ENCODE peak calls at places on chromosomes 7 and 10, in seven cellular contexts. One of them, this sample, is unnamed.

GRCh38 chr10:99938563-99938962 is 71.2 kb downstream of the DNMBP start:
- DNase-seq in HCT116: no peak
- DNase-seq in neural progenitor cell: no peak
- DNase-seq in kidney: no peak
- DNase-seq in GM23248: no peak
- DNase-seq in DND-41: no peak
- DNase-seq in neuronal stem cell: no peak
- DNase-seq in this sample: no peak

GRCh38 chr7:355568-355967 is 65.6 kb downstream of the FOXL3 start:
- DNase-seq in neural progenitor cell: no peak
- DNase-seq in GM23248: no peak
- DNase-seq in neuronal stem cell: no peak
- DNase-seq in kidney: no peak
- DNase-seq in DND-41: no peak
- DNase-seq in HCT116: no peak
- DNase-seq in this sample: no peak

GRCh38 chr10:68096913-68097509 is 12.3 kb upstream of the MYPN start:
- DNase-seq in HCT116: peak
- DNase-seq in neural progenitor cell: peak
- DNase-seq in neuronal stem cell: no peak
- DNase-seq in DND-41: no peak
- DNase-seq in kidney: no peak
- DNase-seq in GM23248: peak
- DNase-seq in this sample: peak

GRCh38 chr7:158368449-158368848 is 219.2 kb downstream of the PTPRN2 start:
- DNase-seq in DND-41: no peak
- DNase-seq in kidney: no peak
- DNase-seq in neuronal stem cell: no peak
- DNase-seq in GM23248: no peak
- DNase-seq in neural progenitor cell: no peak
- DNase-seq in HCT116: no peak
- DNase-seq in this sample: no peak

GRCh38 chr7:132255084-132255483 is 321.2 kb downstream of the PLXNA4 start:
- DNase-seq in DND-41: no peak
- DNase-seq in HCT116: no peak
- DNase-seq in neuronal stem cell: no peak
- DNase-seq in kidney: no peak
- DNase-seq in GM23248: no peak
- DNase-seq in neural progenitor cell: no peak
- DNase-seq in this sample: no peak

GRCh38 chr10:48384699-48384982 is 78.2 kb downstream of the MAPK8 start:
- DNase-seq in neural progenitor cell: no peak
- DNase-seq in DND-41: no peak
- DNase-seq in GM23248: no peak
- DNase-seq in kidney: no peak
- DNase-seq in neuronal stem cell: no peak
- DNase-seq in HCT116: no peak
- DNase-seq in this sample: no peak

GRCh38 chr10:33559105-33559504 is 224.6 kb upstream of the NRP1 start:
- DNase-seq in DND-41: peak
- DNase-seq in kidney: no peak
- DNase-seq in HCT116: no peak
- DNase-seq in neural progenitor cell: no peak
- DNase-seq in GM23248: peak
- DNase-seq in neuronal stem cell: no peak
- DNase-seq in this sample: no peak

GRCh38 chr10:92124020-92124419 is 166.9 kb downstream of the CPEB3 start:
- DNase-seq in neural progenitor cell: no peak
- DNase-seq in kidney: no peak
- DNase-seq in neuronal stem cell: no peak
- DNase-seq in DND-41: no peak
- DNase-seq in GM23248: no peak
- DNase-seq in HCT116: no peak
- DNase-seq in this sample: no peak

GRCh38 chr7:56218510-56218909 is 102.3 kb upstream of the NUPR2 start:
- DNase-seq in DND-41: no peak
- DNase-seq in HCT116: no peak
- DNase-seq in neuronal stem cell: no peak
- DNase-seq in neural progenitor cell: no peak
- DNase-seq in kidney: no peak
- DNase-seq in GM23248: no peak
- DNase-seq in this sample: no peak

GRCh38 chr7:51366930-51367613 is 50.5 kb upstream of the COBL start:
- DNase-seq in DND-41: peak
- DNase-seq in kidney: no peak
- DNase-seq in HCT116: no peak
- DNase-seq in GM23248: peak
- DNase-seq in neuronal stem cell: peak
- DNase-seq in neural progenitor cell: peak
- DNase-seq in this sample: peak

GRCh38 chr10:27661511-27662286 is 83.9 kb downstream of the MKX start:
- DNase-seq in kidney: no peak
- DNase-seq in neuronal stem cell: no peak
- DNase-seq in GM23248: peak
- DNase-seq in HCT116: no peak
- DNase-seq in neural progenitor cell: no peak
- DNase-seq in DND-41: no peak
- DNase-seq in this sample: no peak

GRCh38 chr7:130910949-130911944 is 177.2 kb upstream of the KLF14 start:
- DNase-seq in neural progenitor cell: no peak
- DNase-seq in neuronal stem cell: no peak
- DNase-seq in DND-41: no peak
- DNase-seq in kidney: no peak
- DNase-seq in HCT116: no peak
- DNase-seq in GM23248: peak
- DNase-seq in this sample: no peak
- H3K9ac ChIP-seq in neural progenitor cell: no peak
- H3K9ac ChIP-seq in neuronal stem cell: no peak
- H3K9ac ChIP-seq in DND-41: peak
- H3K9ac ChIP-seq in kidney: peak
- H3K9ac ChIP-seq in HCT116: peak
- H3K9ac ChIP-seq in GM23248: peak
- H3K9ac ChIP-seq in this sample: peak

GRCh38 chr10:4704034-4704545 is 121.9 kb upstream of the AKR1E2 start:
- DNase-seq in neuronal stem cell: no peak
- DNase-seq in HCT116: peak
- DNase-seq in neural progenitor cell: no peak
- DNase-seq in kidney: no peak
- DNase-seq in DND-41: no peak
- DNase-seq in GM23248: peak
- DNase-seq in this sample: no peak
- H3K9ac ChIP-seq in neuronal stem cell: no peak
- H3K9ac ChIP-seq in HCT116: peak
- H3K9ac ChIP-seq in neural progenitor cell: no peak
- H3K9ac ChIP-seq in kidney: no peak
- H3K9ac ChIP-seq in DND-41: no peak
- H3K9ac ChIP-seq in GM23248: peak
- H3K9ac ChIP-seq in this sample: no peak

DNA sequence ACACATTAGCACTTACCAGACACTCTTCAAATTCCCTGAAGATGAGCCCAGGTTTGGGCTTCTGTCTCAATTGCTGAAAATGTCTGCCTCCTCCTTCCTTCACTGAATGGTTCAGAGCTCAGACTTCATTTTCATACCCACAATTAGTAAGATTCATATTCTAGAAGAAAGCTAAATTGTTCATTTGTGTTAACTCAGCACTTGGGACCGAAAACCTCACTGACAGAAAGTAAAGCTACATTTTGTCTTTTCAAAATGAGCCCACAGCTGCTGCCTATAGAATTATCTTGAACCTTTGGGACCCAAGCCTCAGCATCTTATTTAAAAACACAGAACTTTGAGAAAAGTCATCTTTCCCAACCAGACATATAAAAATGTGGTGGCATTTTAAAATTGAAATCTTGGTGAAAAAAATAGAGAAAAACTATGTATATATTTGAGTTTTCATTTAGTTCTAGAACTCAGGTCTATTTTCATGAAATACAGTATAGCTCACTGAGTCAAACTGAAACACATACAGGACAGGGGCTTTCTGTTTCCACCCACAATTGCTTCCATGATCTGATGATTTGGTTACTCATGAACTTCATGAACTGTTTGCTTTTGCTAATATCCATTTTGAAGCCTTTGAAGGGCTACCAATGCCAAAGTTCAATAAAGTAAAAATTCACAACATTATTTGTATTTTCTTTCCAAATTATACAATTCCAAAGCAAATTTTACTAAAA is 119.1 kb upstream of the PFKP start:
- DNase-seq in GM23248: no peak
- DNase-seq in kidney: no peak
- DNase-seq in neural progenitor cell: no peak
- DNase-seq in neuronal stem cell: no peak
- DNase-seq in HCT116: no peak
- DNase-seq in DND-41: no peak
- DNase-seq in this sample: no peak
- H3K9ac ChIP-seq in GM23248: no peak
- H3K9ac ChIP-seq in kidney: no peak
- H3K9ac ChIP-seq in neural progenitor cell: no peak
- H3K9ac ChIP-seq in neuronal stem cell: no peak
- H3K9ac ChIP-seq in HCT116: no peak
- H3K9ac ChIP-seq in DND-41: no peak
- H3K9ac ChIP-seq in this sample: no peak

GRCh38 chr7:116802784-116803183 is 59.6 kb upstream of the CAPZA2 start:
- DNase-seq in HCT116: peak
- DNase-seq in neural progenitor cell: peak
- DNase-seq in DND-41: peak
- DNase-seq in GM23248: peak
- DNase-seq in kidney: no peak
- DNase-seq in neuronal stem cell: peak
- DNase-seq in this sample: peak

GRCh38 chr7:116801092-116801710 is 61.2 kb upstream of the CAPZA2 start:
- DNase-seq in neuronal stem cell: no peak
- DNase-seq in GM23248: peak
- DNase-seq in HCT116: peak
- DNase-seq in kidney: no peak
- DNase-seq in neural progenitor cell: no peak
- DNase-seq in DND-41: no peak
- DNase-seq in this sample: no peak

GRCh38 chr7:116802144-116802747 is 60.1 kb upstream of the CAPZA2 start:
- DNase-seq in GM23248: peak
- DNase-seq in kidney: no peak
- DNase-seq in HCT116: no peak
- DNase-seq in neuronal stem cell: peak
- DNase-seq in neural progenitor cell: peak
- DNase-seq in DND-41: no peak
- DNase-seq in this sample: no peak

GRCh38 chr7:116799912-116800311 is 62.5 kb upstream of the CAPZA2 start:
- DNase-seq in HCT116: no peak
- DNase-seq in kidney: no peak
- DNase-seq in GM23248: no peak
- DNase-seq in neural progenitor cell: no peak
- DNase-seq in DND-41: no peak
- DNase-seq in neuronal stem cell: no peak
- DNase-seq in this sample: no peak

GRCh38 chr7:116800594-116800993 is 61.8 kb upstream of the CAPZA2 start:
- DNase-seq in DND-41: no peak
- DNase-seq in GM23248: no peak
- DNase-seq in neuronal stem cell: no peak
- DNase-seq in neural progenitor cell: no peak
- DNase-seq in kidney: no peak
- DNase-seq in HCT116: no peak
- DNase-seq in this sample: no peak
- H3K9ac ChIP-seq in DND-41: no peak
- H3K9ac ChIP-seq in GM23248: no peak
- H3K9ac ChIP-seq in neuronal stem cell: no peak
- H3K9ac ChIP-seq in neural progenitor cell: no peak
- H3K9ac ChIP-seq in kidney: no peak
- H3K9ac ChIP-seq in HCT116: peak
- H3K9ac ChIP-seq in this sample: no peak

GRCh38 chr7:93622036-93622714 is 47.7 kb upstream of the CALCR start:
- DNase-seq in HCT116: peak
- DNase-seq in GM23248: peak
- DNase-seq in DND-41: no peak
- DNase-seq in neuronal stem cell: no peak
- DNase-seq in kidney: no peak
- DNase-seq in neural progenitor cell: peak
- DNase-seq in this sample: no peak
- H3K9ac ChIP-seq in HCT116: no peak
- H3K9ac ChIP-seq in GM23248: no peak
- H3K9ac ChIP-seq in DND-41: no peak
- H3K9ac ChIP-seq in neuronal stem cell: no peak
- H3K9ac ChIP-seq in kidney: no peak
- H3K9ac ChIP-seq in neural progenitor cell: no peak
- H3K9ac ChIP-seq in this sample: no peak

GRCh38 chr10:43458227-43458626 is 21.3 kb downstream of the ZNF487 start:
- DNase-seq in neural progenitor cell: peak
- DNase-seq in HCT116: no peak
- DNase-seq in neuronal stem cell: no peak
- DNase-seq in DND-41: no peak
- DNase-seq in kidney: no peak
- DNase-seq in GM23248: no peak
- DNase-seq in this sample: no peak

GRCh38 chr10:43461950-43462349 is 25.0 kb downstream of the ZNF487 start:
- DNase-seq in neuronal stem cell: peak
- DNase-seq in HCT116: peak
- DNase-seq in GM23248: peak
- DNase-seq in DND-41: peak
- DNase-seq in neural progenitor cell: peak
- DNase-seq in kidney: no peak
- DNase-seq in this sample: peak
- H3K9ac ChIP-seq in neuronal stem cell: no peak
- H3K9ac ChIP-seq in HCT116: no peak
- H3K9ac ChIP-seq in GM23248: peak
- H3K9ac ChIP-seq in DND-41: peak
- H3K9ac ChIP-seq in neural progenitor cell: no peak
- H3K9ac ChIP-seq in kidney: no peak
- H3K9ac ChIP-seq in this sample: no peak

GRCh38 chr10:70492786-70493659 is 14.5 kb downstream of the PALD1 start:
- DNase-seq in neuronal stem cell: no peak
- DNase-seq in HCT116: no peak
- DNase-seq in neural progenitor cell: no peak
- DNase-seq in kidney: peak
- DNase-seq in GM23248: peak
- DNase-seq in DND-41: no peak
- DNase-seq in this sample: no peak
- H3K9ac ChIP-seq in neuronal stem cell: no peak
- H3K9ac ChIP-seq in HCT116: no peak
- H3K9ac ChIP-seq in neural progenitor cell: no peak
- H3K9ac ChIP-seq in kidney: no peak
- H3K9ac ChIP-seq in GM23248: no peak
- H3K9ac ChIP-seq in DND-41: no peak
- H3K9ac ChIP-seq in this sample: no peak

GRCh38 chr7:2734761-2735571 is 47.0 kb downstream of the AMZ1 start:
- DNase-seq in GM23248: no peak
- DNase-seq in DND-41: peak
- DNase-seq in kidney: peak
- DNase-seq in neural progenitor cell: no peak
- DNase-seq in neuronal stem cell: no peak
- DNase-seq in HCT116: no peak
- DNase-seq in this sample: no peak

GRCh38 chr7:2736411-2736914 is 48.5 kb downstream of the AMZ1 start:
- DNase-seq in kidney: no peak
- DNase-seq in DND-41: no peak
- DNase-seq in neural progenitor cell: no peak
- DNase-seq in neuronal stem cell: no peak
- DNase-seq in GM23248: no peak
- DNase-seq in HCT116: no peak
- DNase-seq in this sample: no peak

GRCh38 chr7:2735744-2736143 is 47.7 kb downstream of the AMZ1 start:
- DNase-seq in HCT116: no peak
- DNase-seq in GM23248: no peak
- DNase-seq in DND-41: no peak
- DNase-seq in neural progenitor cell: no peak
- DNase-seq in kidney: no peak
- DNase-seq in neuronal stem cell: no peak
- DNase-seq in this sample: no peak

GRCh38 chr7:2738110-2738509 is 50.1 kb downstream of the AMZ1 start:
- DNase-seq in neuronal stem cell: no peak
- DNase-seq in kidney: no peak
- DNase-seq in DND-41: no peak
- DNase-seq in neural progenitor cell: no peak
- DNase-seq in HCT116: no peak
- DNase-seq in GM23248: no peak
- DNase-seq in this sample: no peak

GRCh38 chr7:2738766-2739549 is 51.0 kb downstream of the AMZ1 start:
- DNase-seq in DND-41: no peak
- DNase-seq in kidney: peak
- DNase-seq in neural progenitor cell: no peak
- DNase-seq in HCT116: no peak
- DNase-seq in neuronal stem cell: no peak
- DNase-seq in GM23248: no peak
- DNase-seq in this sample: no peak
- H3K9ac ChIP-seq in DND-41: no peak
- H3K9ac ChIP-seq in kidney: no peak
- H3K9ac ChIP-seq in neural progenitor cell: no peak
- H3K9ac ChIP-seq in HCT116: no peak
- H3K9ac ChIP-seq in neuronal stem cell: no peak
- H3K9ac ChIP-seq in GM23248: no peak
- H3K9ac ChIP-seq in this sample: no peak